ENCODE peak calls at places on chromosomes 16 and 17, in ten cellular contexts. One of them, this sample, is unnamed.

GRCh38 chr16:84475643-84476240 is 28.7 kb downstream of the MEAK7 start:
- DNase-seq in pons: no peak
- DNase-seq in activated CD4-positive, alpha-beta T cell treated with anti-CD3 and anti-CD28 coated beads, Interleukin-2, amount 50 U/mL, for 1 hour: no peak
- DNase-seq in coronary artery: peak
- DNase-seq in sciatic nerve: no peak
- DNase-seq in HT-29: no peak
- DNase-seq in stimulated activated CD4-positive, alpha-beta T cell treated with anti-CD3 and anti-CD28 coated beads, Interleukin-4, amount 100 ng/mL, for 4 hours: no peak
- DNase-seq in NCI-H748 treated with DMSO at 0.1 percent for 48 hours: no peak
- DNase-seq in GM12865: no peak
- DNase-seq in ovary: no peak
- DNase-seq in this sample: no peak

GRCh38 chr17:45666046-45666600 is 118.0 kb upstream of the CRHR1 start:
- DNase-seq in pons: no peak
- DNase-seq in activated CD4-positive, alpha-beta T cell treated with anti-CD3 and anti-CD28 coated beads, Interleukin-2, amount 50 U/mL, for 1 hour: no peak
- DNase-seq in coronary artery: no peak
- DNase-seq in sciatic nerve: no peak
- DNase-seq in HT-29: no peak
- DNase-seq in stimulated activated CD4-positive, alpha-beta T cell treated with anti-CD3 and anti-CD28 coated beads, Interleukin-4, amount 100 ng/mL, for 4 hours: no peak
- DNase-seq in NCI-H748 treated with DMSO at 0.1 percent for 48 hours: no peak
- DNase-seq in GM12865: no peak
- DNase-seq in ovary: no peak
- DNase-seq in this sample: no peak

GRCh38 chr16:67928561-67929364 is 2.9 kb downstream of the CTRL start:
- DNase-seq in pons: peak
- DNase-seq in activated CD4-positive, alpha-beta T cell treated with anti-CD3 and anti-CD28 coated beads, Interleukin-2, amount 50 U/mL, for 1 hour: peak
- DNase-seq in coronary artery: no peak
- DNase-seq in sciatic nerve: peak
- DNase-seq in HT-29: peak
- DNase-seq in stimulated activated CD4-positive, alpha-beta T cell treated with anti-CD3 and anti-CD28 coated beads, Interleukin-4, amount 100 ng/mL, for 4 hours: peak
- DNase-seq in NCI-H748 treated with DMSO at 0.1 percent for 48 hours: peak
- DNase-seq in GM12865: peak
- DNase-seq in ovary: peak
- DNase-seq in this sample: peak

GRCh38 chr17:41567317-41567716 is 4.5 kb downstream of the KRT9 start:
- DNase-seq in pons: no peak
- DNase-seq in activated CD4-positive, alpha-beta T cell treated with anti-CD3 and anti-CD28 coated beads, Interleukin-2, amount 50 U/mL, for 1 hour: no peak
- DNase-seq in coronary artery: no peak
- DNase-seq in sciatic nerve: no peak
- DNase-seq in HT-29: no peak
- DNase-seq in stimulated activated CD4-positive, alpha-beta T cell treated with anti-CD3 and anti-CD28 coated beads, Interleukin-4, amount 100 ng/mL, for 4 hours: no peak
- DNase-seq in NCI-H748 treated with DMSO at 0.1 percent for 48 hours: no peak
- DNase-seq in GM12865: no peak
- DNase-seq in ovary: no peak
- DNase-seq in this sample: peak

GRCh38 chr17:75749545-75750389 is 15.2 kb downstream of the GALK1 start:
- DNase-seq in pons: peak
- DNase-seq in activated CD4-positive, alpha-beta T cell treated with anti-CD3 and anti-CD28 coated beads, Interleukin-2, amount 50 U/mL, for 1 hour: peak
- DNase-seq in coronary artery: peak
- DNase-seq in sciatic nerve: peak
- DNase-seq in HT-29: peak
- DNase-seq in stimulated activated CD4-positive, alpha-beta T cell treated with anti-CD3 and anti-CD28 coated beads, Interleukin-4, amount 100 ng/mL, for 4 hours: peak
- DNase-seq in NCI-H748 treated with DMSO at 0.1 percent for 48 hours: peak
- DNase-seq in GM12865: peak
- DNase-seq in ovary: peak
- DNase-seq in this sample: peak

GRCh38 chr16:50721549-50722409 is 20.1 kb upstream of the CYLD start:
- DNase-seq in pons: no peak
- DNase-seq in activated CD4-positive, alpha-beta T cell treated with anti-CD3 and anti-CD28 coated beads, Interleukin-2, amount 50 U/mL, for 1 hour: no peak
- DNase-seq in coronary artery: no peak
- DNase-seq in sciatic nerve: no peak
- DNase-seq in HT-29: no peak
- DNase-seq in stimulated activated CD4-positive, alpha-beta T cell treated with anti-CD3 and anti-CD28 coated beads, Interleukin-4, amount 100 ng/mL, for 4 hours: no peak
- DNase-seq in NCI-H748 treated with DMSO at 0.1 percent for 48 hours: no peak
- DNase-seq in GM12865: no peak
- DNase-seq in ovary: no peak
- DNase-seq in this sample: no peak

GRCh38 chr17:1485748-1486376 is 6.6 kb downstream of the MYO1C start:
- DNase-seq in pons: no peak
- DNase-seq in activated CD4-positive, alpha-beta T cell treated with anti-CD3 and anti-CD28 coated beads, Interleukin-2, amount 50 U/mL, for 1 hour: peak
- DNase-seq in coronary artery: peak
- DNase-seq in sciatic nerve: peak
- DNase-seq in HT-29: peak
- DNase-seq in stimulated activated CD4-positive, alpha-beta T cell treated with anti-CD3 and anti-CD28 coated beads, Interleukin-4, amount 100 ng/mL, for 4 hours: peak
- DNase-seq in NCI-H748 treated with DMSO at 0.1 percent for 48 hours: peak
- DNase-seq in GM12865: peak
- DNase-seq in ovary: peak
- DNase-seq in this sample: peak

GRCh38 chr16:51441331-51441730 is 290.3 kb upstream of the SALL1 start:
- DNase-seq in pons: peak
- DNase-seq in activated CD4-positive, alpha-beta T cell treated with anti-CD3 and anti-CD28 coated beads, Interleukin-2, amount 50 U/mL, for 1 hour: no peak
- DNase-seq in coronary artery: no peak
- DNase-seq in sciatic nerve: no peak
- DNase-seq in HT-29: no peak
- DNase-seq in stimulated activated CD4-positive, alpha-beta T cell treated with anti-CD3 and anti-CD28 coated beads, Interleukin-4, amount 100 ng/mL, for 4 hours: no peak
- DNase-seq in NCI-H748 treated with DMSO at 0.1 percent for 48 hours: no peak
- DNase-seq in GM12865: no peak
- DNase-seq in ovary: no peak
- DNase-seq in this sample: no peak

GRCh38 chr17:46995841-46996571 is 17.0 kb upstream of the RPRML start:
- DNase-seq in pons: no peak
- DNase-seq in activated CD4-positive, alpha-beta T cell treated with anti-CD3 and anti-CD28 coated beads, Interleukin-2, amount 50 U/mL, for 1 hour: no peak
- DNase-seq in coronary artery: no peak
- DNase-seq in sciatic nerve: no peak
- DNase-seq in HT-29: no peak
- DNase-seq in stimulated activated CD4-positive, alpha-beta T cell treated with anti-CD3 and anti-CD28 coated beads, Interleukin-4, amount 100 ng/mL, for 4 hours: no peak
- DNase-seq in NCI-H748 treated with DMSO at 0.1 percent for 48 hours: no peak
- DNase-seq in GM12865: no peak
- DNase-seq in ovary: no peak
- DNase-seq in this sample: peak

GRCh38 chr16:87226926-87227650 is 90.1 kb downstream of the C16orf95 start:
- DNase-seq in pons: no peak
- DNase-seq in activated CD4-positive, alpha-beta T cell treated with anti-CD3 and anti-CD28 coated beads, Interleukin-2, amount 50 U/mL, for 1 hour: no peak
- DNase-seq in coronary artery: no peak
- DNase-seq in sciatic nerve: no peak
- DNase-seq in HT-29: no peak
- DNase-seq in stimulated activated CD4-positive, alpha-beta T cell treated with anti-CD3 and anti-CD28 coated beads, Interleukin-4, amount 100 ng/mL, for 4 hours: no peak
- DNase-seq in NCI-H748 treated with DMSO at 0.1 percent for 48 hours: no peak
- DNase-seq in GM12865: no peak
- DNase-seq in ovary: no peak
- DNase-seq in this sample: no peak

GRCh38 chr17:13986855-13987254 is 82.4 kb upstream of the COX10 start:
- DNase-seq in pons: no peak
- DNase-seq in activated CD4-positive, alpha-beta T cell treated with anti-CD3 and anti-CD28 coated beads, Interleukin-2, amount 50 U/mL, for 1 hour: no peak
- DNase-seq in coronary artery: no peak
- DNase-seq in sciatic nerve: no peak
- DNase-seq in HT-29: no peak
- DNase-seq in stimulated activated CD4-positive, alpha-beta T cell treated with anti-CD3 and anti-CD28 coated beads, Interleukin-4, amount 100 ng/mL, for 4 hours: no peak
- DNase-seq in NCI-H748 treated with DMSO at 0.1 percent for 48 hours: no peak
- DNase-seq in GM12865: no peak
- DNase-seq in ovary: no peak
- DNase-seq in this sample: no peak

GRCh38 chr16:11064846-11065245 is 120.5 kb downstream of the CLEC16A start:
- DNase-seq in pons: no peak
- DNase-seq in activated CD4-positive, alpha-beta T cell treated with anti-CD3 and anti-CD28 coated beads, Interleukin-2, amount 50 U/mL, for 1 hour: no peak
- DNase-seq in coronary artery: no peak
- DNase-seq in sciatic nerve: no peak
- DNase-seq in HT-29: no peak
- DNase-seq in stimulated activated CD4-positive, alpha-beta T cell treated with anti-CD3 and anti-CD28 coated beads, Interleukin-4, amount 100 ng/mL, for 4 hours: no peak
- DNase-seq in NCI-H748 treated with DMSO at 0.1 percent for 48 hours: no peak
- DNase-seq in GM12865: no peak
- DNase-seq in ovary: peak
- DNase-seq in this sample: no peak

GRCh38 chr17:42193216-42194132 is 820 bp downstream of the GHDC start:
- DNase-seq in pons: no peak
- DNase-seq in activated CD4-positive, alpha-beta T cell treated with anti-CD3 and anti-CD28 coated beads, Interleukin-2, amount 50 U/mL, for 1 hour: no peak
- DNase-seq in coronary artery: no peak
- DNase-seq in sciatic nerve: no peak
- DNase-seq in HT-29: no peak
- DNase-seq in stimulated activated CD4-positive, alpha-beta T cell treated with anti-CD3 and anti-CD28 coated beads, Interleukin-4, amount 100 ng/mL, for 4 hours: no peak
- DNase-seq in NCI-H748 treated with DMSO at 0.1 percent for 48 hours: no peak
- DNase-seq in GM12865: no peak
- DNase-seq in ovary: no peak
- DNase-seq in this sample: no peak

GRCh38 chr17:28897769-28898259 is 281 bp upstream of the FLOT2 start:
- DNase-seq in pons: no peak
- DNase-seq in activated CD4-positive, alpha-beta T cell treated with anti-CD3 and anti-CD28 coated beads, Interleukin-2, amount 50 U/mL, for 1 hour: peak
- DNase-seq in coronary artery: no peak
- DNase-seq in sciatic nerve: no peak
- DNase-seq in HT-29: no peak
- DNase-seq in stimulated activated CD4-positive, alpha-beta T cell treated with anti-CD3 and anti-CD28 coated beads, Interleukin-4, amount 100 ng/mL, for 4 hours: no peak
- DNase-seq in NCI-H748 treated with DMSO at 0.1 percent for 48 hours: no peak
- DNase-seq in GM12865: no peak
- DNase-seq in ovary: no peak
- DNase-seq in this sample: no peak

GRCh38 chr16:87765473-87765775 is 362 bp downstream of the KLHDC4 start:
- DNase-seq in pons: no peak
- DNase-seq in activated CD4-positive, alpha-beta T cell treated with anti-CD3 and anti-CD28 coated beads, Interleukin-2, amount 50 U/mL, for 1 hour: peak
- DNase-seq in coronary artery: no peak
- DNase-seq in sciatic nerve: no peak
- DNase-seq in HT-29: peak
- DNase-seq in stimulated activated CD4-positive, alpha-beta T cell treated with anti-CD3 and anti-CD28 coated beads, Interleukin-4, amount 100 ng/mL, for 4 hours: peak
- DNase-seq in NCI-H748 treated with DMSO at 0.1 percent for 48 hours: no peak
- DNase-seq in GM12865: peak
- DNase-seq in ovary: no peak
- DNase-seq in this sample: peak